ENCODE peak calls at places on chromosomes 4 and X, in six cellular contexts. Z, H, F, A, L and Q are unnamed samples.

GRCh38 chrX:72125331-72126047 is 6.2 kb downstream of the RTL5 start:
- DNase-seq in Z (no peak), H (peak; percentile 42), F (no peak), A (no peak), L (no peak), Q (no peak)

GRCh38 chr4:53105313-53105712 is 243.2 kb downstream of the RASL11B start:
- DNase-seq in Z (no peak), H (no peak), F (no peak), A (no peak), L (no peak), Q (no peak)

GRCh38 chrX:13956998-13957397 is 72.7 kb downstream of the GEMIN8 start:
- DNase-seq in Z (no peak), H (no peak), F (no peak), A (no peak), L (no peak), Q (no peak)

GRCh38 chr4:183098080-183098722 is 856 bp upstream of the WWC2 start:
- DNase-seq in Z (peak; percentile 88), H (peak; percentile 66), F (no peak), A (peak; percentile 88), L (peak; percentile 27), Q (peak; percentile 60)

GRCh38 chr4:38154681-38155588 is 194.7 kb downstream of the PTTG2 start:
- DNase-seq in Z (peak; percentile 78), H (no peak), F (no peak), A (no peak), L (no peak), Q (peak; percentile 29)

GRCh38 chr4:19319607-19320006 is 932.1 kb upstream of the SLIT2 start:
- DNase-seq in Z (no peak), H (no peak), F (no peak), A (no peak), L (no peak), Q (no peak)

GRCh38 chr4:182192511-182193181 is 50.6 kb upstream of the TENM3 start:
- DNase-seq in Z (no peak), H (no peak), F (no peak), A (no peak), L (no peak), Q (no peak)

GRCh38 chr4:25938251-25939186 is 24.5 kb downstream of the SMIM20 start:
- DNase-seq in Z (no peak), H (no peak), F (no peak), A (no peak), L (peak; percentile 65), Q (peak; percentile 61)

GRCh38 chr4:8192748-8193738 is 6.0 kb upstream of the SH3TC1 start:
- DNase-seq in Z (no peak), H (no peak), F (peak; percentile 53), A (peak; percentile 86), L (peak; percentile 77), Q (peak; percentile 76)

GRCh38 chr4:41169256-41169655 is 45.1 kb downstream of the APBB2 start:
- DNase-seq in Z (no peak), H (no peak), F (no peak), A (no peak), L (no peak), Q (no peak)

GRCh38 chr4:168535689-168536088 is 38.8 kb downstream of the PALLD start:
- DNase-seq in Z (no peak), H (no peak), F (no peak), A (no peak), L (no peak), Q (no peak)

GRCh38 chrX:10617964-10618342 is 2.4 kb downstream of the MID1 start:
- DNase-seq in Z (no peak), H (no peak), F (no peak), A (no peak), L (no peak), Q (no peak)

GRCh38 chr4:95417531-95417930 is 131.2 kb downstream of the UNC5C start:
- DNase-seq in Z (no peak), H (no peak), F (no peak), A (no peak), L (no peak), Q (no peak)

GRCh38 chr4:155569960-155570515 is 96.6 kb upstream of the GUCY1A1 start:
- DNase-seq in Z (no peak), H (no peak), F (no peak), A (no peak), L (no peak), Q (no peak)

GRCh38 chr4:81600511-81601269 is 129.0 kb upstream of the RASGEF1B start:
- DNase-seq in Z (peak; percentile 57), H (peak; percentile 33), F (no peak), A (no peak), L (no peak), Q (no peak)

GRCh38 chr4:41751325-41752061 is 3.0 kb upstream of the PHOX2B start:
- DNase-seq in Z (no peak), H (no peak), F (no peak), A (no peak), L (no peak), Q (peak; percentile 42)

GRCh38 chr4:17717301-17717700 is 64.1 kb downstream of the FAM184B start:
- DNase-seq in Z (no peak), H (no peak), F (no peak), A (no peak), L (no peak), Q (no peak)

GRCh38 chrX:17633546-17633945 is 103.7 kb upstream of the SCML1 start:
- DNase-seq in Z (no peak), H (no peak), F (no peak), A (no peak), L (no peak), Q (no peak)

GRCh38 chr4:149441338-149441737 is 374.3 kb downstream of the IQCM start:
- DNase-seq in Z (no peak), H (no peak), F (no peak), A (no peak), L (no peak), Q (no peak)

GRCh38 chr4:128386761-128387599 is 99.4 kb upstream of the PGRMC2 start:
- DNase-seq in Z (peak; percentile 76), H (peak; percentile 94), F (peak; percentile 44), A (no peak), L (no peak), Q (no peak)

GRCh38 chr4:144754562-144755410 is 108.8 kb downstream of the HHIP start:
- DNase-seq in Z (no peak), H (no peak), F (peak; percentile 29), A (no peak), L (no peak), Q (peak; percentile 5)

GRCh38 chr4:7581477-7581876 is 146.7 kb upstream of the PSAPL1 start:
- DNase-seq in Z (no peak), H (peak; percentile 64), F (no peak), A (no peak), L (no peak), Q (no peak)

GRCh38 chr4:169407217-169407845 is 136.6 kb upstream of the SH3RF1 start:
- DNase-seq in Z (no peak), H (no peak), F (no peak), A (no peak), L (no peak), Q (no peak)

GRCh38 chr4:162163892-162164759 is at the start of gene FSTL5:
- DNase-seq in Z (peak; percentile 84), H (peak; percentile 8), F (peak; percentile 99), A (peak; percentile 66), L (peak; percentile 39), Q (peak; percentile 42)

GRCh38 chrX:19532709-19533108 is 17.4 kb upstream of the MAP3K15 start:
- DNase-seq in Z (no peak), H (no peak), F (no peak), A (no peak), L (no peak), Q (no peak)

GRCh38 chr4:3526456-3526855 is 5.8 kb downstream of the LRPAP1 start:
- DNase-seq in Z (peak; percentile 57), H (no peak), F (no peak), A (peak; percentile 67), L (no peak), Q (no peak)

GRCh38 chr4:147736458-147736857 is 4.6 kb downstream of the ARHGAP10 start:
- DNase-seq in Z (no peak), H (no peak), F (no peak), A (no peak), L (no peak), Q (no peak)

GRCh38 chr4:1469043-1469442 is 62.8 kb upstream of the NKX1-1 start:
- DNase-seq in Z (no peak), H (no peak), F (no peak), A (peak; percentile 60), L (no peak), Q (no peak)

GRCh38 chr4:149203256-149204001 is 612.2 kb downstream of the IQCM start:
- DNase-seq in Z (no peak), H (no peak), F (no peak), A (no peak), L (no peak), Q (no peak)

DNA sequence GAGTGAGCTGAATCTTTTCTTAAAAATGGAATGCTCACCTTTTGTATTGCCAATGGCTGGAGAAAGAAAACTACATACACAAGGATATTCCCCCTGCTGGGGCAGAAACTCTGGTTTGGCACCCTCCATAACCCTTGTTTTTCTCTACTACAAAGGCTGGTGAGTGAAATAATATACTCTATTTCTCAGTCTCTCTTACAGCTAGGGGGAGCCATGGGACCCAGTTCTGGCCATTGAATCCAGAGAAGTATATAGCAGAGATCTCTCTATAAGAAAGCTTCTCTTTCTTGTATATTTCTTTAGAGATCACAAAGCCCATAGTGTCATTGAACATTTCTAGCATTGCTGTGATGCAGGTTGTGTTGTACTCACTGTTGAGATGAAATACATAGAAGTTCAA is 49.8 kb downstream of the SMPX start:
- DNase-seq in Z (no peak), H (no peak), F (peak; percentile 21), A (no peak), L (no peak), Q (no peak)
- TF ChIP-seq CTCF in Z (no peak), H (no peak), F (peak; percentile 7), A (no peak), L (no peak), Q (no peak)

DNA sequence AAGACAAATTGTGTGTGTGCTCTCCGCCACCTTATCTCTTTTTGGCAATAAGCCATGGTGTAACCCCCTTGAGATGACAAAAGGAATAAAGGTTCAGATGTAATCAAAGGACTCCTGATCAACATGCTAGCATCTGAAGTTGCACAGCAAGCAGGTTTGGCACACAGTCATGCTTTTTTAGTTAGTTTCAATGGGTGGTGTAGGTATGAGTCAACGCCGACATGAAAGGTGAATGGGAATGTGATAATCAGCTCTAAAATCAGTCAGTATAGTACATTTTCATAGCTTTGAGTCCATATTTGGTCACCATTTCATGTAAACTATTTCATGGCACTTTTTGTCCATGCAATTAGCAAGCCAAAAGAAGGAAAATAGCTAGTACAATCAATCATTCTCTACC is 50.4 kb upstream of the ETNPPL start:
- DNase-seq in Z (no peak), H (no peak), F (no peak), A (no peak), L (no peak), Q (no peak)
- TF ChIP-seq CTCF in Z (no peak), H (no peak), F (no peak), A (no peak), L (no peak), Q (no peak)

DNA sequence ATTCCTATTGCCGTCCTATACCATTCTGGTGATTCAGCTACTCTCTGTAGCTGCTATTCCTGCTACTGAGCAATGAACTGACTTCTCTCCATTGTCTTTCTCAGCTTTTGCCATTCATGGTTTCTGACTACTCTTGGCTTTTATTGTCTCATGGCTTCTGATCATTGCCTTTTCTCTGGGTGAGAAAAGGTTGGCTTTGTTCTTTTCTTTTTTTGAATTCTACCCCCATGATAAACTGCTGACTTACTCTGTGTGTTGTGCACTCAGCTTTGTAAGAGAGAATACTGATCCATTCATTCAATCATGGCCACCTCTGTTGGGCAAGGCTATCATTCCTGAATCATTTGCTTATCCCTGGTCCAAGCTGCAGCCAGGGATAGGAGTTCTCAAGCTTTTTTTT is 27.6 kb upstream of the METAP1 start:
- DNase-seq in Z (no peak), H (no peak), F (no peak), A (no peak), L (no peak), Q (no peak)
- TF ChIP-seq CTCF in Z (no peak), H (no peak), F (no peak), A (no peak), L (no peak), Q (no peak)

GRCh38 chrX:106874075-106874474 is 29.1 kb downstream of the RIPPLY1 start:
- DNase-seq in Z (no peak), H (no peak), F (no peak), A (no peak), L (peak; percentile 13), Q (peak; percentile 9)
- TF ChIP-seq CTCF in Z (peak; percentile 51), H (no peak), F (peak; percentile 7), A (peak; percentile 47), L (peak; percentile 39), Q (peak; percentile 17)